ENCODE peak calls at places on chromosome 3, in four cellular contexts. Z, L, O and Y are unnamed samples.

GRCh38 chr3:8982509-8982908 is 19.2 kb upstream of the RAD18 start:
- DNase-seq in O (peak; percentile 66), Z (no peak), L (no peak), Y (no peak)

GRCh38 chr3:134527538-134528186 is 41.8 kb downstream of the CEP63 start:
- DNase-seq in Z (no peak), L (no peak), O (no peak), Y (no peak)

GRCh38 chr3:147313513-147313912 is 92.8 kb downstream of the ZIC4 start:
- DNase-seq in L (no peak), O (no peak), Z (no peak), Y (no peak)

GRCh38 chr3:170690133-170690981 is 104.5 kb upstream of the SLC7A14 start:
- DNase-seq in L (peak; percentile 32), O (peak; percentile 74), Z (peak; percentile 75), Y (peak; percentile 64)

GRCh38 chr3:130789678-130790340 is 43.2 kb upstream of the PIK3R4 start:
- DNase-seq in Z (no peak), L (no peak), O (no peak), Y (no peak)

GRCh38 chr3:42507252-42507651 is 4.8 kb downstream of the VIPR1 start:
- DNase-seq in Z (peak; percentile 76), O (no peak), L (no peak), Y (no peak)

GRCh38 chr3:38297947-38298711 is 16.0 kb downstream of the SLC22A14 start:
- DNase-seq in L (no peak), Z (no peak), O (peak; percentile 11), Y (no peak)

GRCh38 chr3:172591876-172592771 is 68.9 kb upstream of the TNFSF10 start:
- DNase-seq in Z (no peak), L (no peak), O (no peak), Y (no peak)

GRCh38 chr3:183513046-183513706 is 42.3 kb downstream of the KLHL6 start:
- DNase-seq in Z (no peak), O (no peak), L (no peak), Y (no peak)